ENCODE peak calls at places on chromosomes 16 and 17, in four cellular contexts. One of them, this sample, is unnamed.

GRCh38 chr17:34146440-34147043 is 108.5 kb upstream of the CCL2 start:
- DNase-seq in HepG2: peak
- DNase-seq in GM12878: no peak
- DNase-seq in H1: peak
- DNase-seq in this sample: peak

GRCh38 chr16:64397042-64397441 is 724.8 kb downstream of the CDH11 start:
- DNase-seq in HepG2: no peak
- DNase-seq in GM12878: no peak
- DNase-seq in H1: no peak
- DNase-seq in this sample: no peak

GRCh38 chr16:68234188-68235104 is 1.5 kb downstream of the ESRP2 start:
- DNase-seq in HepG2: peak
- DNase-seq in GM12878: no peak
- DNase-seq in H1: peak
- DNase-seq in this sample: no peak

GRCh38 chr16:30697264-30698138 is 1.5 kb upstream of the SRCAP start:
- DNase-seq in HepG2: no peak
- DNase-seq in GM12878: no peak
- DNase-seq in H1: no peak
- DNase-seq in this sample: no peak

GRCh38 chr17:16428098-16428882 is 12.9 kb downstream of the TRPV2 start:
- DNase-seq in HepG2: peak
- DNase-seq in GM12878: no peak
- DNase-seq in H1: peak
- DNase-seq in this sample: no peak

GRCh38 chr17:80916246-80916645 is 75.4 kb upstream of the CHMP6 start:
- DNase-seq in HepG2: no peak
- DNase-seq in GM12878: no peak
- DNase-seq in H1: no peak
- DNase-seq in this sample: no peak

GRCh38 chr17:2847601-2848255 is 51.5 kb downstream of the RAP1GAP2 start:
- DNase-seq in HepG2: no peak
- DNase-seq in GM12878: no peak
- DNase-seq in H1: no peak
- DNase-seq in this sample: no peak

GRCh38 chr17:82023447-82024241 is 539 bp downstream of the LRRC45 start:
- DNase-seq in HepG2: no peak
- DNase-seq in GM12878: no peak
- DNase-seq in H1: no peak
- DNase-seq in this sample: no peak

GRCh38 chr17:63911657-63912100 is 621 bp upstream of the CSHL1 start:
- DNase-seq in HepG2: no peak
- DNase-seq in GM12878: no peak
- DNase-seq in H1: peak
- DNase-seq in this sample: no peak

GRCh38 chr17:64074704-64075484 is 54.5 kb upstream of the ICAM2 start:
- DNase-seq in HepG2: peak
- DNase-seq in GM12878: no peak
- DNase-seq in H1: no peak
- DNase-seq in this sample: no peak

GRCh38 chr16:86455116-86455515 is 55.2 kb upstream of the FOXF1 start:
- DNase-seq in HepG2: no peak
- DNase-seq in GM12878: no peak
- DNase-seq in H1: no peak
- DNase-seq in this sample: no peak

GRCh38 chr17:28324776-28325175 is 5.8 kb downstream of the TMEM97 start:
- DNase-seq in HepG2: no peak
- DNase-seq in GM12878: no peak
- DNase-seq in H1: no peak
- DNase-seq in this sample: no peak

GRCh38 chr16:62752837-62753236 is 716.6 kb upstream of the CDH8 start:
- DNase-seq in HepG2: no peak
- DNase-seq in GM12878: no peak
- DNase-seq in H1: no peak
- DNase-seq in this sample: no peak

GRCh38 chr17:11950771-11951519 is 46.3 kb downstream of the ZNF18 start:
- DNase-seq in HepG2: no peak
- DNase-seq in GM12878: no peak
- DNase-seq in H1: no peak
- DNase-seq in this sample: no peak

GRCh38 chr17:75031972-75032895 is 14.5 kb downstream of the ATP5PD start:
- DNase-seq in HepG2: peak
- DNase-seq in GM12878: no peak
- DNase-seq in H1: peak
- DNase-seq in this sample: no peak

GRCh38 chr16:88347656-88348376 is 34.9 kb upstream of the ZNF469 start:
- DNase-seq in HepG2: no peak
- DNase-seq in GM12878: no peak
- DNase-seq in H1: no peak
- DNase-seq in this sample: no peak

GRCh38 chr17:39979865-39980401 is 674 bp upstream of the PSMD3 start:
- DNase-seq in HepG2: peak
- DNase-seq in GM12878: no peak
- DNase-seq in H1: no peak
- DNase-seq in this sample: no peak

GRCh38 chr17:72187544-72187943 is 66.7 kb downstream of the SOX9 start:
- DNase-seq in HepG2: no peak
- DNase-seq in GM12878: no peak
- DNase-seq in H1: no peak
- DNase-seq in this sample: no peak

GRCh38 chr16:18050234-18050633 is 286.3 kb downstream of the NPIPA8 start:
- DNase-seq in HepG2: no peak
- DNase-seq in GM12878: no peak
- DNase-seq in H1: no peak
- DNase-seq in this sample: no peak

GRCh38 chr16:58414938-58415451 is 22.7 kb downstream of the GINS3 start:
- DNase-seq in HepG2: no peak
- DNase-seq in GM12878: no peak
- DNase-seq in H1: no peak
- DNase-seq in this sample: no peak

GRCh38 chr17:74750327-74751069 is 2.1 kb downstream of the NHERF1 start:
- DNase-seq in HepG2: peak
- DNase-seq in GM12878: no peak
- DNase-seq in H1: no peak
- DNase-seq in this sample: no peak

GRCh38 chr16:29662729-29663019 is 373 bp upstream of the SPN start:
- DNase-seq in HepG2: no peak
- DNase-seq in GM12878: peak
- DNase-seq in H1: no peak
- DNase-seq in this sample: no peak
- TF ChIP-seq SUZ12 in HepG2: no peak
- TF ChIP-seq SUZ12 in GM12878: no peak
- TF ChIP-seq SUZ12 in H1: no peak
- TF ChIP-seq SUZ12 in this sample: no peak

GRCh38 chr16:1550696-1551095 is 17.2 kb downstream of the TMEM204 start:
- DNase-seq in HepG2: no peak
- DNase-seq in GM12878: no peak
- DNase-seq in H1: no peak
- DNase-seq in this sample: no peak

GRCh38 chr16:1548234-1548633 is 14.8 kb downstream of the TMEM204 start:
- DNase-seq in HepG2: no peak
- DNase-seq in GM12878: no peak
- DNase-seq in H1: no peak
- DNase-seq in this sample: no peak

GRCh38 chr16:1551166-1551565 is 17.7 kb downstream of the TMEM204 start:
- DNase-seq in HepG2: no peak
- DNase-seq in GM12878: no peak
- DNase-seq in H1: no peak
- DNase-seq in this sample: no peak

GRCh38 chr16:1548727-1549126 is 15.3 kb downstream of the TMEM204 start:
- DNase-seq in HepG2: no peak
- DNase-seq in GM12878: no peak
- DNase-seq in H1: no peak
- DNase-seq in this sample: no peak

DNA sequence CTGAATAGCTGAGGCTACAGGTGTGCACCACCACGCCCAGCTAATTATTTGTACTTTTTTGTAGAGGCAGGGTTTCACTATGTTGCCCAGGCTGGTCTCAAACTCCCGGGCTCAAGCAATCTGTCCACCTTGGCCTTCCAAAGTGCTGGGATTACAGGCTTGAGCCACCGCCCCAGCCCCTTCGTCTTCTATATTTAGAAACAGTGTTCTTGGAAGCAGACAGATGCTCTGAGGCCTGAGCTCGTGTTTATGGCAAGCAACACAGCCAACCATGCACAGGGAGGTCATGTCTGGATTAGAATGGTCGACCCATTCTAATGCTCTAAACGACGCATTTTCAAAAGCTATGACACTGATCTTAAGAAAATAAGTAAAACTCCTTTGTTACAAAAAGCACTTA is 16.6 kb downstream of the TMEM204 start:
- DNase-seq in HepG2: no peak
- DNase-seq in GM12878: no peak
- DNase-seq in H1: no peak
- DNase-seq in this sample: no peak
- H3K4me3 ChIP-seq in HepG2: no peak
- H3K4me3 ChIP-seq in GM12878: no peak
- H3K4me3 ChIP-seq in H1: no peak
- H3K4me3 ChIP-seq in this sample: no peak

GRCh38 chr16:11750056-11750455 is 7.4 kb upstream of the TXNDC11 start:
- DNase-seq in HepG2: no peak
- DNase-seq in GM12878: no peak
- DNase-seq in H1: no peak
- DNase-seq in this sample: no peak
- TF ChIP-seq ZNF274 in HepG2: no peak
- TF ChIP-seq ZNF274 in GM12878: no peak
- TF ChIP-seq ZNF274 in H1: no peak
- TF ChIP-seq ZNF274 in this sample: no peak

GRCh38 chr17:76899414-76899813 is 31.2 kb downstream of the MGAT5B start:
- DNase-seq in HepG2: no peak
- DNase-seq in GM12878: no peak
- DNase-seq in H1: no peak
- DNase-seq in this sample: no peak
- TF ChIP-seq SUZ12 in HepG2: no peak
- TF ChIP-seq SUZ12 in GM12878: no peak
- TF ChIP-seq SUZ12 in H1: no peak
- TF ChIP-seq SUZ12 in this sample: no peak

GRCh38 chr17:76671912-76672262 is 28.3 kb upstream of the ST6GALNAC1 start:
- DNase-seq in HepG2: no peak
- DNase-seq in GM12878: no peak
- DNase-seq in H1: no peak
- DNase-seq in this sample: no peak
- H3K4me3 ChIP-seq in HepG2: peak
- H3K4me3 ChIP-seq in GM12878: peak
- H3K4me3 ChIP-seq in H1: peak
- H3K4me3 ChIP-seq in this sample: peak

DNA sequence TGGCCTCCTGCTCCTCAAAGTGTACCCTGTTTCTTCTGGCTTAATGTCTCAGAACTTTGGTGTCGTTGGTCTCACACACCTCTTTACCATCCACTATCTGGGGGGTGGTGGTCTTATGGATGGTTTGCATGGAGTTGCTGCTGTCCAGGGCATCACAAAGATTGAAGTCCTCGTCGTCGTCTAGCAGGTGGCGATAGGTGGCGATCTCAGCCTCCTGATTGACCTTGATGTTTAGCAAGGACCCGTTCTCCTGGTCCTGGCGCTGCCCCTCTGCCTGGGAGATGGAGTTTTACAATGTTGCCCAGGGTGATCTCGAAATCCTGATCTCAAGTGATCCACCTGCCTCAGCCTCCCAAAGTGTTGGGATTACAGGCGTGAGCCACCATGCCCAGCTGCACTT is 31.1 kb upstream of the HELZ start:
- DNase-seq in HepG2: peak
- DNase-seq in GM12878: no peak
- DNase-seq in H1: peak
- DNase-seq in this sample: no peak
- TF ChIP-seq ZNF274 in HepG2: no peak
- TF ChIP-seq ZNF274 in GM12878: no peak
- TF ChIP-seq ZNF274 in H1: no peak
- TF ChIP-seq ZNF274 in this sample: no peak